ENCODE peak calls at places on chromosomes 12 and 14, in four cellular contexts. O is ovary, H is stomach, W is body of pancreas. T is an unnamed sample.

GRCh38 chr14:104149617-104150141 is 11.3 kb downstream of the KIF26A start:
- DNase-seq in O (no peak), H (no peak), W (no peak), T (no peak)

GRCh38 chr12:15984097-15984800 is 73.1 kb downstream of the DERA start:
- DNase-seq in O (no peak), H (no peak), W (peak), T (peak)

GRCh38 chr12:123856681-123857080 is 94.6 kb downstream of the DNAH10 start:
- DNase-seq in O (no peak), H (no peak), W (no peak), T (no peak)

GRCh38 chr12:78229491-78230209 is 399.0 kb downstream of the NAV3 start:
- DNase-seq in O (peak), H (no peak), W (peak), T (peak)

GRCh38 chr12:74051848-74052247 is 485.8 kb upstream of the ATXN7L3B start:
- DNase-seq in O (no peak), H (no peak), W (no peak), T (no peak)

GRCh38 chr12:26271889-26272492 is 76.6 kb downstream of the SSPN start:
- DNase-seq in O (peak), H (peak), W (peak), T (peak)

GRCh38 chr12:89884917-89885316 is 176.3 kb upstream of the ATP2B1 start:
- DNase-seq in O (no peak), H (no peak), W (no peak), T (no peak)

GRCh38 chr12:118371354-118372282 is 1.1 kb downstream of the TAOK3 start:
- DNase-seq in O (peak), H (no peak), W (peak), T (no peak)

GRCh38 chr12:50763637-50764115 is at the start of gene ATF1:
- DNase-seq in O (peak), H (peak), W (peak), T (peak)

GRCh38 chr14:68523994-68524725 is 268.7 kb downstream of the ZFP36L1 start:
- DNase-seq in O (no peak), H (no peak), W (peak), T (no peak)

GRCh38 chr12:70590549-70591226 is 46.5 kb downstream of the PTPRB start:
- DNase-seq in O (no peak), H (no peak), W (no peak), T (no peak)

GRCh38 chr14:75752086-75752485 is 91.0 kb downstream of the TTLL5 start:
- DNase-seq in O (no peak), H (no peak), W (no peak), T (no peak)

GRCh38 chr12:87704374-87704773 is 324.8 kb downstream of the C12orf50 start:
- DNase-seq in O (no peak), H (no peak), W (no peak), T (no peak)

GRCh38 chr12:75725505-75726120 is 214.2 kb upstream of the KRR1 start:
- DNase-seq in O (no peak), H (no peak), W (no peak), T (peak)

GRCh38 chr14:77238356-77238755 is 32.6 kb downstream of the NGB start:
- DNase-seq in O (no peak), H (no peak), W (no peak), T (no peak)

GRCh38 chr14:94768521-94769412 is 1.1 kb downstream of the GSC start:
- DNase-seq in O (no peak), H (no peak), W (peak), T (no peak)

GRCh38 chr14:87108726-87109125 is 884.3 kb downstream of the GALC start:
- DNase-seq in O (no peak), H (no peak), W (no peak), T (peak)

GRCh38 chr14:31880935-31881334 is 196.2 kb upstream of the ARHGAP5 start:
- DNase-seq in O (no peak), H (no peak), W (peak), T (peak)

GRCh38 chr14:21923820-21924219 is 250.2 kb upstream of the OR4E1 start:
- DNase-seq in O (no peak), H (no peak), W (no peak), T (no peak)

GRCh38 chr12:124240493-124240892 is 54.4 kb upstream of the RFLNA start:
- DNase-seq in O (no peak), H (no peak), W (no peak), T (no peak)

GRCh38 chr14:65280653-65281052 is 131.9 kb upstream of the FUT8 start:
- DNase-seq in O (no peak), H (no peak), W (no peak), T (no peak)

GRCh38 chr14:32134448-32135070 is 57.5 kb downstream of the ARHGAP5 start:
- DNase-seq in O (no peak), H (no peak), W (no peak), T (peak)

GRCh38 chr14:103859416-103860202 is 12.2 kb upstream of the PPP1R13B start:
- DNase-seq in O (no peak), H (no peak), W (no peak), T (no peak)

GRCh38 chr14:31189346-31190219 is 18.0 kb downstream of the HECTD1 start:
- DNase-seq in O (no peak), H (no peak), W (no peak), T (no peak)

GRCh38 chr14:102893452-102893851 is 29.0 kb upstream of the AMN start:
- DNase-seq in O (no peak), H (peak), W (peak), T (peak)

GRCh38 chr14:67837011-67837624 is 17.5 kb downstream of the RAD51B start:
- DNase-seq in O (peak), H (peak), W (peak), T (peak)

GRCh38 chr14:41374092-41374491 is 232.6 kb upstream of the LRFN5 start:
- DNase-seq in O (no peak), H (no peak), W (no peak), T (no peak)

DNA sequence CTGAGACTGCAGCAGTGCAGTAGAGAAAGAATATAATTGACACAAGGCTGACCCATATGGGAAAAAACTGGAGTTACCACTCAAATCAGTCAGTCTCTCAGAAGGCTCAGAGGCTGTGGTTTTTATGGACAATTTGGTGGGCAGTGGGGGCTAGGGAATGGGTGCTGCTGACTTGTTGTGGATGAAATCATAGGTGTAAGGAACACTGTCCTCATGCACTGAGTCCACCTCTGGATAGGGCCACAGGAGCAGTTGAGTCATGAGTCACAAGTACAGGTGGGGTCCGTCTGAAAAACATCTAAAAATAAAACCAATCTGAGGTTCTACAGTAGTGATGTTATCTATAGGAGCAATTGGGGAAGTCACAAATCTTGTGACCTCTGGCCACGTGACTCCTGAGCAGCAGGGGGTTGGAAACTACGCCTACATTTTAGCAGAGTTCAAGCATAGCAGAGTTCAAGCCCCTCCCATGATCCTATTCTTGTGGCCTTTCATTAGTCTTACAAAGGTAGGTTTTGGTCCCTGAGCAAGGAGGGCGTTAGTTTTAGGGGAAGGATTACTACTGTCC is 18.1 kb upstream of the SGPP1 start:
- DNase-seq in O (no peak), H (no peak), W (peak), T (no peak)
- TF ChIP-seq POLR2A in O (no peak), H (no peak), W (no peak), T (no peak)

GRCh38 chr14:57008534-57008933 is 198.3 kb upstream of the OTX2 start:
- DNase-seq in O (no peak), H (no peak), W (no peak), T (no peak)
- TF ChIP-seq POLR2A in O (no peak), H (no peak), W (no peak), T (no peak)

GRCh38 chr12:65510584-65511050 is 232.1 kb downstream of the MSRB3 start:
- DNase-seq in O (peak), H (peak), W (peak), T (no peak)
- TF ChIP-seq POLR2A in O (no peak), H (no peak), W (no peak), T (no peak)

DNA sequence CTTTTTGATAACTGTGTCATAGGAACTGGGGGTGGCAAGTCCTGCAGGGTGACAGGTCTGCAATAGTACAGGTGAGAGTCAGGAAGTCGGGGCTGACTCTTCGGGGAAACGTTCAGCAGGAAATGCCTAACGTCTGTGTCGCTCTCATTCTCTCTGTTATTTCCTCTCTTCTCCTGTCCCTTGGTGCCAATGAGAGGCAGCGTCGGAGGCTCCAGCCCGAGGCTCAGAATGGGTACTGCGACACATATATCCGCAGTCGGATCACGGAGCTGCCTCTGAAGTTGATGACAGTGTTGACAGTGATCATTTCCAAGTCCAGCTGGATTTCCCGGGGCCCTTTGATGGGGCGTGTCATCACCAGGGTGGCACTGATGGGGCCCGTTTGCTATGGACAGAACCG is 2.7 kb upstream of the TC2N start:
- DNase-seq in O (no peak), H (no peak), W (peak), T (no peak)
- TF ChIP-seq POLR2A in O (no peak), H (no peak), W (peak), T (no peak)